ENCODE peak calls at places on chromosomes 6 and 20, in seven cellular contexts. R, V, C, L, T, Y and K are unnamed samples.

GRCh38 chr6:44035621-44036020 is 91.6 kb downstream of the MRPL14 start:
- DNase-seq in C (no peak), Y (no peak), R (no peak), L (no peak), T (no peak), V (no peak), K (peak)

GRCh38 chr6:142926494-142927273 is 18.3 kb downstream of the HIVEP2 start:
- DNase-seq in L (peak), Y (no peak), R (no peak), C (no peak), V (peak), T (no peak), K (peak)

GRCh38 chr6:48866681-48867080 is 596.4 kb downstream of the MMUT start:
- DNase-seq in C (no peak), V (no peak), R (no peak), T (no peak), L (no peak), Y (no peak), K (no peak)

GRCh38 chr6:692356-692851 is 535 bp downstream of the EXOC2 start:
- DNase-seq in Y (peak), C (no peak), L (peak), V (peak), R (no peak), T (no peak), K (peak)

GRCh38 chr6:134138226-134138975 is 86.0 kb upstream of the SLC2A12 start:
- DNase-seq in Y (no peak), R (no peak), L (no peak), C (no peak), V (no peak), T (no peak), K (peak)

GRCh38 chr20:24112360-24112759 is 123.8 kb upstream of the GGTLC1 start:
- DNase-seq in V (no peak), R (no peak), L (no peak), C (no peak), T (no peak), Y (no peak), K (no peak)

GRCh38 chr6:31208506-31208905 is 38.0 kb upstream of the POU5F1 start:
- DNase-seq in Y (no peak), R (no peak), T (no peak), V (no peak), L (no peak), C (no peak), K (no peak)

GRCh38 chr6:122620902-122621301 is 10.7 kb downstream of the PKIB start:
- DNase-seq in C (peak), L (no peak), V (no peak), T (no peak), R (no peak), Y (no peak), K (peak)

GRCh38 chr6:33771342-33772113 is 17.4 kb downstream of the LEMD2 start:
- DNase-seq in Y (peak), T (peak), L (peak), C (no peak), V (peak), R (peak), K (peak)

GRCh38 chr6:167833396-167833763 is 6.7 kb downstream of the AFDN start:
- DNase-seq in R (no peak), Y (no peak), L (no peak), V (no peak), C (no peak), T (no peak), K (no peak)

GRCh38 chr20:50848846-50849673 is 54.2 kb downstream of the BCAS4 start:
- DNase-seq in V (no peak), Y (no peak), R (no peak), C (no peak), T (no peak), L (peak), K (no peak)

GRCh38 chr6:166473886-166474596 is 91.3 kb upstream of the MPC1 start:
- DNase-seq in T (no peak), L (no peak), Y (no peak), V (no peak), R (no peak), C (no peak), K (no peak)

GRCh38 chr6:40383348-40384115 is 203.6 kb downstream of the LRFN2 start:
- DNase-seq in C (no peak), V (no peak), L (no peak), Y (no peak), T (no peak), R (no peak), K (no peak)

GRCh38 chr6:73314577-73315492 is 39.2 kb downstream of the DPPA5 start:
- DNase-seq in V (no peak), R (no peak), T (no peak), C (no peak), L (peak), Y (no peak), K (no peak)

GRCh38 chr6:16559091-16559490 is 202.2 kb downstream of the ATXN1 start:
- DNase-seq in L (no peak), R (no peak), V (no peak), C (no peak), T (no peak), Y (no peak), K (peak)

GRCh38 chr20:17399303-17399985 is 131.7 kb downstream of the BFSP1 start:
- DNase-seq in T (no peak), L (no peak), C (no peak), Y (no peak), R (no peak), V (no peak), K (no peak)

GRCh38 chr20:4546786-4547185 is 174.9 kb upstream of the PRND start:
- DNase-seq in L (no peak), V (peak), C (no peak), Y (no peak), R (peak), T (no peak), K (peak)

GRCh38 chr6:9646346-9647042 is 768.4 kb downstream of the TFAP2A start:
- DNase-seq in V (no peak), L (no peak), T (no peak), C (no peak), R (no peak), Y (no peak), K (peak)

GRCh38 chr6:74936886-74937285 is 269.0 kb downstream of the COL12A1 start:
- DNase-seq in T (no peak), L (no peak), V (no peak), R (no peak), C (no peak), Y (no peak), K (peak)

GRCh38 chr6:16244446-16244845 is 6.1 kb downstream of the GMPR start:
- DNase-seq in R (no peak), Y (no peak), V (no peak), T (no peak), C (no peak), L (no peak), K (no peak)

GRCh38 chr6:125816828-125817280 is 26.1 kb downstream of the NCOA7 start:
- DNase-seq in L (no peak), V (no peak), C (no peak), R (no peak), Y (no peak), T (no peak), K (no peak)

GRCh38 chr6:26175428-26176181 is 88.4 kb downstream of the HFE start:
- DNase-seq in C (no peak), L (no peak), R (no peak), T (no peak), V (no peak), Y (no peak), K (peak)

GRCh38 chr6:142416179-142416578 is 114.4 kb downstream of the ADGRG6 start:
- DNase-seq in Y (no peak), R (peak), T (no peak), V (peak), C (no peak), L (no peak), K (peak)

GRCh38 chr20:49482621-49483017 is at the start of gene KCNB1:
- DNase-seq in C (no peak), L (peak), V (peak), Y (no peak), R (no peak), T (no peak), K (peak)

GRCh38 chr6:27237089-27237723 is 10.3 kb upstream of the PRSS16 start:
- DNase-seq in Y (peak), T (no peak), C (no peak), R (no peak), V (peak), L (peak), K (peak)

GRCh38 chr6:29631209-29631810 is 1.7 kb downstream of the GABBR1 start:
- DNase-seq in Y (no peak), T (no peak), R (no peak), C (no peak), L (peak), V (no peak), K (peak)

GRCh38 chr6:24858154-24858801 is 59.6 kb upstream of the ARMH2 start:
- DNase-seq in T (no peak), L (no peak), R (no peak), C (no peak), V (no peak), Y (no peak), K (no peak)

GRCh38 chr6:79070206-79070825 is 7.7 kb downstream of the PHIP start:
- DNase-seq in V (no peak), C (no peak), R (no peak), T (no peak), L (no peak), Y (no peak), K (peak)

GRCh38 chr20:57682184-57683038 is 27.4 kb downstream of the PMEPA1 start:
- DNase-seq in T (no peak), C (no peak), V (no peak), R (no peak), L (no peak), Y (no peak), K (no peak)

GRCh38 chr6:110953633-110954303 is 4.7 kb upstream of the GTF3C6 start:
- DNase-seq in T (no peak), L (no peak), R (no peak), C (no peak), Y (no peak), V (no peak), K (no peak)

GRCh38 chr6:21752054-21752811 is 158.7 kb downstream of the SOX4 start:
- DNase-seq in T (no peak), C (no peak), R (no peak), Y (no peak), V (no peak), L (no peak), K (no peak)

GRCh38 chr6:129766959-129767728 is 57.2 kb upstream of the ARHGAP18 start:
- DNase-seq in C (peak), R (no peak), V (no peak), Y (peak), L (peak), T (peak), K (peak)